ENCODE peak calls at places on chromosomes 7 and 10, in ten cellular contexts. S is tibial nerve, F is sigmoid colon, P is uterus, B is upper lobe of left lung, E is testis, I is transverse colon, Q is body of pancreas, J is heart left ventricle, Z is H1. H is an unnamed sample.

GRCh38 chr10:126215767-126216166 is 172.5 kb downstream of the ADAM12 start:
- DNase-seq in S (no peak), F (no peak), P (no peak), B (no peak), E (no peak), I (no peak), Q (no peak), J (no peak), Z (no peak), H (no peak)

GRCh38 chr7:8684426-8684825 is 251.0 kb downstream of the NXPH1 start:
- DNase-seq in S (no peak), F (no peak), P (no peak), B (no peak), E (no peak), I (no peak), Q (no peak), J (no peak), Z (no peak), H (no peak)

GRCh38 chr10:3468919-3469638 is 296.5 kb upstream of the PITRM1 start:
- DNase-seq in S (no peak), F (peak; percentile 77), P (peak; percentile 63), B (peak; percentile 41), E (no peak), I (peak; percentile 23), Q (peak; percentile 59), J (peak; percentile 68), Z (no peak), H (peak; percentile 89)

GRCh38 chr10:117563780-117564179 is 21.2 kb downstream of the EMX2 start:
- DNase-seq in S (no peak), F (no peak), P (no peak), B (no peak), E (no peak), I (no peak), Q (no peak), J (no peak), Z (no peak), H (no peak)

GRCh38 chr7:43701502-43701859 is 27.8 kb downstream of the COA1 start:
- DNase-seq in S (no peak), F (no peak), P (no peak), B (no peak), E (no peak), I (no peak), Q (no peak), J (no peak), Z (no peak), H (no peak)

GRCh38 chr7:89458076-89458475 is 662.5 kb upstream of the TEX47 start:
- DNase-seq in S (no peak), F (no peak), P (no peak), B (no peak), E (no peak), I (no peak), Q (no peak), J (no peak), Z (no peak), H (no peak)

GRCh38 chr10:3740157-3740871 is 44.7 kb downstream of the KLF6 start:
- DNase-seq in S (no peak), F (no peak), P (no peak), B (no peak), E (no peak), I (no peak), Q (no peak), J (no peak), Z (no peak), H (no peak)

GRCh38 chr10:86294346-86295265 is 72.0 kb downstream of the GRID1 start:
- DNase-seq in S (no peak), F (peak; percentile 36), P (no peak), B (peak; percentile 16), E (peak; percentile 1), I (no peak), Q (no peak), J (no peak), Z (no peak), H (peak; percentile 61)

GRCh38 chr7:35909870-35910357 is 109.1 kb downstream of the SEPTIN7 start:
- DNase-seq in S (no peak), F (no peak), P (no peak), B (no peak), E (no peak), I (no peak), Q (no peak), J (no peak), Z (no peak), H (no peak)

GRCh38 chr10:100339236-100339635 is 7.8 kb upstream of the SCD start:
- DNase-seq in S (no peak), F (no peak), P (no peak), B (no peak), E (no peak), I (no peak), Q (no peak), J (no peak), Z (no peak), H (no peak)

GRCh38 chr10:113687041-113687440 is 7.3 kb downstream of the CASP7 start:
- DNase-seq in S (no peak), F (no peak), P (no peak), B (no peak), E (no peak), I (no peak), Q (no peak), J (no peak), Z (no peak), H (no peak)

GRCh38 chr10:47381427-47382379 is 2.4 kb downstream of the ZNF488 start:
- DNase-seq in S (no peak), F (peak; percentile 35), P (no peak), B (no peak), E (no peak), I (no peak), Q (no peak), J (no peak), Z (no peak), H (peak; percentile 6)

GRCh38 chr10:52447931-52448353 is 133.9 kb downstream of the DKK1 start:
- DNase-seq in S (no peak), F (no peak), P (no peak), B (no peak), E (no peak), I (no peak), Q (no peak), J (no peak), Z (no peak), H (no peak)

GRCh38 chr7:36015733-36016132 is 137.3 kb upstream of the EEPD1 start:
- DNase-seq in S (no peak), F (no peak), P (no peak), B (no peak), E (no peak), I (no peak), Q (no peak), J (no peak), Z (no peak), H (no peak)

DNA sequence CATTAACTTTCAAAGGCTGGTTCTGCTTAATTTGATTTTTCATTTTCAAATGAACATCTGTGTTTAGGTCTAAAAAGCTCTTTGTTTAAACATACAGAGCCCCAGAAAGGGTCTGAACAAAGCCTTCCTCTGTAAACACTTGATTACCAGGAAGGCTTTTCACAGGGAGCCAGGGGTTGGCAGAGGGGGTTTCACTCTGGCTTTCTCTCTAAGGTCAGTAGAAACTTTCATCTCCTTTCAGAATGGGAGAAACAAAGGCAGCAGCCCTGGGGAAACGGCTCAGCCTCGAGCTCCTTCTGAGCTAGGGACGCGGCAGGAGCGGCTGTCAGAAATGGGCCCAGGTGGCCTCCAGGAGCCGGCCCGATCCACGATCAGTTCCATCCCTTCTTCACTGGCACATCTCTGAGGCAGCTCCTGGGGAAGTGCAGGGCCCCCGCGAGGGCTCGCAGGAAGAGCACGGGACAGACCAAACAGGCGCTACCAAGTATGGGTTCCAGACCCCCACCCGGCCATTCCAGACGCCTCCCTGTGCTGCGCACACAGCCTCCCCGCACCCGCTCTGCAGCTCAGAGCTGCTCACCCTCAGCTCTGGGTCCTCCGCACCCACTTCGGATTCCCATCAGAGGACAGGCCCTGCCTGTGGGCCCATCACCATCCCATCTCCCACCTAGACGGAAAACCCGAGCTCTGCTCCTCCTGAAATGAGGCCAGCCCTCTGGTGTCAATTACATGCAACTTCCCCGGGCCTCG is 124.1 kb downstream of the MAD1L1 start:
- DNase-seq in S (no peak), F (no peak), P (no peak), B (no peak), E (no peak), I (no peak), Q (no peak), J (no peak), Z (no peak), H (no peak)
- H3K4me3 ChIP-seq in S (no peak overlapping the region), F (no peak overlapping the region), P (no peak overlapping the region), B (no peak overlapping the region), E (no peak overlapping the region), I (no peak overlapping the region), Q (no peak overlapping the region), J (no peak overlapping the region), Z (no peak overlapping the region), H (no peak overlapping the region)

GRCh38 chr10:133350950-133351329 is 3.8 kb downstream of the PRAP1 start:
- DNase-seq in S (no peak), F (peak; percentile 64), P (no peak), B (no peak), E (no peak), I (no peak), Q (no peak), J (no peak), Z (no peak), H (no peak)

GRCh38 chr10:133350283-133350949 is 3.2 kb downstream of the PRAP1 start:
- DNase-seq in S (no peak), F (peak; percentile 54), P (no peak), B (no peak), E (no peak), I (no peak), Q (no peak), J (no peak), Z (no peak), H (no peak)

GRCh38 chr10:133349577-133350011 is 2.4 kb downstream of the PRAP1 start:
- DNase-seq in S (no peak), F (peak; percentile 55), P (no peak), B (no peak), E (no peak), I (no peak), Q (no peak), J (no peak), Z (no peak), H (no peak)

GRCh38 chr10:133347636-133348517 is 704 bp downstream of the PRAP1 start:
- DNase-seq in S (no peak), F (no peak), P (no peak), B (no peak), E (no peak), I (peak; percentile 70), Q (no peak), J (no peak), Z (no peak), H (no peak)

GRCh38 chr10:133349160-133349568 is 2.0 kb downstream of the PRAP1 start:
- DNase-seq in S (no peak), F (no peak), P (no peak), B (no peak), E (no peak), I (no peak), Q (no peak), J (no peak), Z (no peak), H (no peak)
- TF ChIP-seq POLR2A in S (no peak), F (no peak), P (no peak), B (no peak), E (no peak), I (no peak), Q (no peak), J (no peak), Z (no peak), H (no peak)

GRCh38 chr10:75236178-75236825 is 545 bp upstream of the COMTD1 start:
- DNase-seq in S (no peak), F (peak; percentile 49), P (no peak), B (no peak), E (no peak), I (no peak), Q (no peak), J (no peak), Z (no peak), H (no peak)
- TF ChIP-seq CTCF in S (no peak), F (no peak), P (no peak), B (no peak), E (no peak), I (no peak), Q (no peak), J (no peak), Z (no peak), H (no peak)

GRCh38 chr7:124031406-124031805 is 1.5 kb downstream of the TMEM229A start:
- DNase-seq in S (no peak), F (no peak), P (no peak), B (no peak), E (no peak), I (no peak), Q (no peak), J (no peak), Z (no peak), H (no peak)
- H3K4me3 ChIP-seq in S (no peak overlapping the region), F (peak overlapping the region; percentile 50), P (no peak overlapping the region), B (no peak overlapping the region), E (peak overlapping the region; percentile 69), I (no peak overlapping the region), Q (no peak overlapping the region), J (no peak overlapping the region), Z (peak overlapping the region; percentile 49), H (no peak overlapping the region)